ENCODE peak calls at places on chromosomes 3 and 15, in four cellular contexts. W is IMR-90, A is mesendoderm, I is H9. O is an unnamed sample.

GRCh38 chr15:90701880-90702630 is 15.1 kb upstream of the BLM start:
- DNase-seq in W (no peak), A (peak), I (no peak), O (no peak)

GRCh38 chr3:169241575-169241927 is 422.0 kb downstream of the MECOM start:
- DNase-seq in W (peak), A (peak), I (no peak), O (no peak)

GRCh38 chr3:158108596-158108995 is 1.3 kb upstream of the RSRC1 start:
- DNase-seq in W (no peak), A (no peak), I (no peak), O (no peak)

GRCh38 chr3:43531835-43532234 is 90.0 kb downstream of the ANO10 start:
- DNase-seq in W (peak), A (no peak), I (no peak), O (no peak)

GRCh38 chr3:55746808-55747413 is 259.8 kb upstream of the WNT5A start:
- DNase-seq in W (peak), A (no peak), I (no peak), O (no peak)

GRCh38 chr15:99509686-99510461 is 55.9 kb upstream of the MEF2A start:
- DNase-seq in W (no peak), A (no peak), I (no peak), O (no peak)

GRCh38 chr3:197709135-197709534 is 27.6 kb downstream of the RUBCN start:
- DNase-seq in W (no peak), A (no peak), I (no peak), O (no peak)

GRCh38 chr3:43378066-43378935 is 92.0 kb downstream of the SNRK start:
- DNase-seq in W (peak), A (peak), I (peak), O (no peak)

GRCh38 chr15:99486371-99487336 is 79.1 kb upstream of the MEF2A start:
- DNase-seq in W (peak), A (peak), I (peak), O (no peak)

GRCh38 chr3:107264888-107265287 is 112.4 kb upstream of the CCDC54 start:
- DNase-seq in W (no peak), A (peak), I (no peak), O (no peak)

GRCh38 chr3:31802981-31803380 is 178.1 kb downstream of the OSBPL10 start:
- DNase-seq in W (no peak), A (no peak), I (no peak), O (no peak)

DNA sequence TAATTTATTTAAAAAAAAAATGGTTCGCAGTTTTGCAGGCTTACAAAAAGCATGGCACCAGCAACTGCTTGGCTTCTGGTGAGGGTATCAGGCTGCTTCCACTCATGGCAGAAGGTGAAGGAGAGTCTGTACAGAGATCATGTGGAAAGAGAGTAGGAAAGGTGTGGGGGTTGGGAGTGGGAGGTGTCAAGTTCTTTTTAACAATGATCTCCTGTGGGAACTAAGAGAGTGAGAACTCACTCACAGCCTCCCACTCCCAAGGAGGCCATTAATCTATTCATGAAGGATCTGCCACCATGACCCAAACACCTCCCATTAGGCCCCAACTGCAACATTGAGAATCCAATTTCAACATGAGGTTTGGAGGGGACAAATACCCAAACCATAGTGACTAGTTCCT is 21.1 kb upstream of the ACTL6A start:
- DNase-seq in W (no peak), A (no peak), I (no peak), O (no peak)
- H3K56ac ChIP-seq in W (no peak), A (no peak), I (no peak), O (no peak)

GRCh38 chr3:69822501-69822900 is 83.2 kb downstream of the MITF start:
- DNase-seq in W (no peak), A (no peak), I (no peak), O (no peak)
- H3K56ac ChIP-seq in W (no peak), A (no peak), I (no peak), O (no peak)

DNA sequence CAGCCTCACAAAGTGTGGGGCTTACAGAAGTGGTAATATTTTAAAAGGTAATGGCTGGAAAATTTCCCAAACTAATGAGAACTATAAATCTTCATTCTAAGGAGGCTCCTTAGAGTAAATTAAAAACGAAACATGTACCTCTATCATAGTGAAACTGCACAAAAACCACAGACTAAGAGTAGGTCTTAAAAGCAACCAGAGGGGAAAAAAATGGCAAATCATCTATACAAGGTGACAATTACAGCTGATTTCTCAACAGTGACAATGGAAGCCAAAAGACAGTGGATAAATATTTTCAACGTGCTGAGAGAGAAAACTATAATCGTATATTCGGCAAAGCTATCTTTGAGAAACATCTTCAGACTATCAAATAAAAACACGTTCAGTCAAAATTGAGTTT is 20.6 kb downstream of the HEG1 start:
- DNase-seq in W (no peak), A (no peak), I (no peak), O (no peak)
- H3K56ac ChIP-seq in W (no peak), A (no peak), I (no peak), O (no peak)

GRCh38 chr15:64586974-64587373 is 126.6 kb downstream of the ZNF609 start:
- DNase-seq in W (no peak), A (no peak), I (no peak), O (no peak)

GRCh38 chr15:64583983-64584382 is 123.6 kb downstream of the ZNF609 start:
- DNase-seq in W (no peak), A (no peak), I (no peak), O (no peak)

GRCh38 chr15:64586259-64586658 is 125.9 kb downstream of the ZNF609 start:
- DNase-seq in W (no peak), A (peak), I (no peak), O (no peak)

DNA sequence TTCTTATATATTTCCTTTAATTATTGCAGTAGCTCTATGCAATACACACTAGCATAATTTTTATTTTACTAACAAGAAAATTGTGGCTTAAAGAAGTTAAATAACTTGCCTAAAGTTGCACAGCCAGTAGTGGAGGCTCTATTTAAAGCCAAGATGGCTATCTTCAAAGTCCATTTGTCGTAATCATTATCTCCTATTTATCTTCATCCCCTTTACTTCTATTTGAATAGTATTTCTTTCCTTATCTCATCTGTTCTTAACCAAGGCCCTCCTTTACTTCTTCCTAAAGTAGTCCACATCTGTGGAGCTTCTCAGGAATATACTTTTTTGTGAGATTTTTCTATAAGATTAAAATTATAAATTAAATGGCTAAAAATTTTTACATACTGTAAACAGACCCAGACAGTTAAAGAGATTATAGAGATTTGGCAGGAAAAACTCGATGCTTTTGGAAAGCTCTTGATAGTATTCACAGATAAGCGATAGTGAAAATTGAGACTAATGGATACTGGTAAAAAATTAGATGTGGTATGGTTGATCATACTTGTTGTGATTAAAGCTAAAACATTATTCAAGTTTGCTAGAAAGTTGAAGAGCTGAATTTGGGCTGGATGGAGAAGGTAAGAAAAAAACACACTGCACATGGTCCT is 129.2 kb downstream of the ZNF609 start:
- DNase-seq in W (no peak), A (peak), I (no peak), O (no peak)
- H3K56ac ChIP-seq in W (no peak), A (no peak), I (no peak), O (no peak)

GRCh38 chr3:126117786-126118185 is 33.9 kb upstream of the SLC41A3 start:
- DNase-seq in W (no peak), A (no peak), I (peak), O (peak)
- H3K56ac ChIP-seq in W (no peak), A (no peak), I (no peak), O (no peak)

GRCh38 chr3:36730965-36731364 is 33.4 kb downstream of the DCLK3 start:
- DNase-seq in W (no peak), A (no peak), I (no peak), O (no peak)
- H3K56ac ChIP-seq in W (no peak), A (no peak), I (no peak), O (no peak)

DNA sequence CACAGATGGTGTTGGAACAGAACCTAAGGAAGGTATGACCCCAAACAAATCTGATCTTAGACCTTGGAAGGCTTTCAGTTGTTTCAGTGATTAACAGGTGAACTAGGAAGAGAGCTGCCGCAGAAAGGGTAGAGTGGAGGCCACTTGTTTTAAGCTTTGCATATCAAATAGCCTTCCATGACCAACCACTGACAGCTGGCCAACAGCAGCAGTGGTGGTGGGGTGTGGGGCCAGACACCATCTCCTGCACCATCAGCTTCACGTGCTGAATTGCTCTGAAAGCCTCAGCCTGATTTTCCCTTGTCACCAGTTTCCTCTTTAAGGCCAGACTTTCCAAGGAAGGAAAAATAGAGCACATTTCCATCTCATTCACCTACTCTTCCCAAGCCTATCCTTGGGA is 16.6 kb upstream of the OSBPL11 start:
- DNase-seq in W (no peak), A (no peak), I (peak), O (no peak)
- H3K56ac ChIP-seq in W (no peak), A (no peak), I (no peak), O (no peak)

GRCh38 chr3:196177967-196178366 is 33.2 kb downstream of the ZDHHC19 start:
- DNase-seq in W (no peak), A (no peak), I (no peak), O (no peak)

GRCh38 chr3:196177567-196177966 is 33.6 kb downstream of the ZDHHC19 start:
- DNase-seq in W (no peak), A (no peak), I (no peak), O (no peak)

GRCh38 chr3:196175116-196175625 is 36.0 kb downstream of the ZDHHC19 start:
- DNase-seq in W (no peak), A (no peak), I (no peak), O (no peak)

GRCh38 chr3:196175717-196176116 is 35.5 kb downstream of the ZDHHC19 start:
- DNase-seq in W (no peak), A (no peak), I (no peak), O (no peak)

GRCh38 chr3:196174652-196175051 is 36.5 kb downstream of the ZDHHC19 start:
- DNase-seq in W (no peak), A (no peak), I (no peak), O (no peak)
- H3K56ac ChIP-seq in W (no peak), A (no peak), I (no peak), O (no peak)

GRCh38 chr3:170560717-170561382 is 25.0 kb downstream of the SLC7A14 start:
- DNase-seq in W (no peak), A (no peak), I (no peak), O (no peak)
- H3K56ac ChIP-seq in W (no peak), A (no peak), I (no peak), O (no peak)